ENCODE peak calls at places on chromosomes 12 and 14, in ten cellular contexts. One of them, this sample, is unnamed.

GRCh38 chr12:121765573-121765972 is 27.9 kb downstream of the RHOF start:
- DNase-seq in DND-41: no peak
- DNase-seq in fibroblast of lung: peak; percentile 94
- DNase-seq in CD8-positive, alpha-beta T cell: no peak
- DNase-seq in right lobe of liver: no peak
- DNase-seq in mesendoderm: peak; percentile 85
- DNase-seq in adrenal gland: no peak
- DNase-seq in tibial artery: no peak
- DNase-seq in right atrium auricular region: no peak
- DNase-seq in PC-9: no peak
- DNase-seq in this sample: no peak

GRCh38 chr12:26434299-26434915 is 239.0 kb downstream of the SSPN start:
- DNase-seq in adrenal gland: peak; percentile 36
- DNase-seq in tibial artery: no peak
- DNase-seq in right lobe of liver: no peak
- DNase-seq in CD8-positive, alpha-beta T cell: no peak
- DNase-seq in mesendoderm: peak; percentile 80
- DNase-seq in fibroblast of lung: peak; percentile 46
- DNase-seq in PC-9: peak; percentile 55
- DNase-seq in DND-41: no peak
- DNase-seq in right atrium auricular region: no peak
- DNase-seq in this sample: no peak

GRCh38 chr12:2301531-2302461 is 249.0 kb downstream of the CACNA1C start:
- DNase-seq in PC-9: no peak
- DNase-seq in tibial artery: peak; percentile 57
- DNase-seq in adrenal gland: peak; percentile 67
- DNase-seq in right lobe of liver: no peak
- DNase-seq in fibroblast of lung: peak; percentile 73
- DNase-seq in CD8-positive, alpha-beta T cell: no peak
- DNase-seq in DND-41: no peak
- DNase-seq in mesendoderm: no peak
- DNase-seq in right atrium auricular region: no peak
- DNase-seq in this sample: peak; percentile 46

GRCh38 chr14:32075636-32076277 is 1.3 kb upstream of the ARHGAP5 start:
- DNase-seq in PC-9: no peak
- DNase-seq in tibial artery: peak; percentile 59
- DNase-seq in right lobe of liver: peak; percentile 73
- DNase-seq in adrenal gland: peak; percentile 43
- DNase-seq in DND-41: no peak
- DNase-seq in mesendoderm: peak; percentile 29
- DNase-seq in fibroblast of lung: peak; percentile 21
- DNase-seq in right atrium auricular region: peak; percentile 58
- DNase-seq in CD8-positive, alpha-beta T cell: peak; percentile 49
- DNase-seq in this sample: no peak

GRCh38 chr12:122079532-122080081 is 1.1 kb downstream of the MLXIP start:
- DNase-seq in DND-41: peak; percentile 57
- DNase-seq in CD8-positive, alpha-beta T cell: peak; percentile 27
- DNase-seq in adrenal gland: no peak
- DNase-seq in PC-9: no peak
- DNase-seq in fibroblast of lung: no peak
- DNase-seq in right atrium auricular region: no peak
- DNase-seq in tibial artery: no peak
- DNase-seq in right lobe of liver: no peak
- DNase-seq in mesendoderm: peak; percentile 67
- DNase-seq in this sample: no peak

GRCh38 chr14:102530828-102531478 is 21.4 kb upstream of the ANKRD9 start:
- DNase-seq in PC-9: peak; percentile 55
- DNase-seq in DND-41: no peak
- DNase-seq in right atrium auricular region: no peak
- DNase-seq in fibroblast of lung: no peak
- DNase-seq in adrenal gland: no peak
- DNase-seq in right lobe of liver: no peak
- DNase-seq in CD8-positive, alpha-beta T cell: no peak
- DNase-seq in tibial artery: no peak
- DNase-seq in mesendoderm: no peak
- DNase-seq in this sample: no peak

GRCh38 chr12:49961993-49962764 is 507 bp downstream of the AQP5 start:
- DNase-seq in adrenal gland: no peak
- DNase-seq in right atrium auricular region: no peak
- DNase-seq in mesendoderm: no peak
- DNase-seq in CD8-positive, alpha-beta T cell: no peak
- DNase-seq in PC-9: no peak
- DNase-seq in tibial artery: no peak
- DNase-seq in fibroblast of lung: no peak
- DNase-seq in DND-41: no peak
- DNase-seq in right lobe of liver: peak; percentile 35
- DNase-seq in this sample: no peak

GRCh38 chr14:104677506-104678332 is 11.7 kb upstream of the INF2 start:
- DNase-seq in DND-41: peak; percentile 90
- DNase-seq in tibial artery: peak; percentile 82
- DNase-seq in fibroblast of lung: peak; percentile 89
- DNase-seq in adrenal gland: peak; percentile 82
- DNase-seq in mesendoderm: peak; percentile 95
- DNase-seq in CD8-positive, alpha-beta T cell: peak; percentile 65
- DNase-seq in right atrium auricular region: no peak
- DNase-seq in right lobe of liver: peak; percentile 80
- DNase-seq in PC-9: peak; percentile 66
- DNase-seq in this sample: no peak

GRCh38 chr12:131862084-131862441 is 32.4 kb upstream of the ULK1 start:
- DNase-seq in right atrium auricular region: no peak
- DNase-seq in right lobe of liver: no peak
- DNase-seq in tibial artery: no peak
- DNase-seq in CD8-positive, alpha-beta T cell: no peak
- DNase-seq in DND-41: no peak
- DNase-seq in fibroblast of lung: no peak
- DNase-seq in mesendoderm: no peak
- DNase-seq in PC-9: no peak
- DNase-seq in adrenal gland: no peak
- DNase-seq in this sample: no peak

GRCh38 chr12:131864469-131864868 is 30.0 kb upstream of the ULK1 start:
- DNase-seq in adrenal gland: no peak
- DNase-seq in mesendoderm: no peak
- DNase-seq in tibial artery: no peak
- DNase-seq in right atrium auricular region: no peak
- DNase-seq in PC-9: no peak
- DNase-seq in fibroblast of lung: no peak
- DNase-seq in CD8-positive, alpha-beta T cell: no peak
- DNase-seq in right lobe of liver: no peak
- DNase-seq in DND-41: no peak
- DNase-seq in this sample: no peak

GRCh38 chr12:131862600-131862993 is 31.8 kb upstream of the ULK1 start:
- DNase-seq in adrenal gland: no peak
- DNase-seq in CD8-positive, alpha-beta T cell: no peak
- DNase-seq in fibroblast of lung: no peak
- DNase-seq in right atrium auricular region: no peak
- DNase-seq in PC-9: no peak
- DNase-seq in tibial artery: no peak
- DNase-seq in right lobe of liver: no peak
- DNase-seq in DND-41: no peak
- DNase-seq in mesendoderm: no peak
- DNase-seq in this sample: no peak

GRCh38 chr12:131863711-131864396 is 30.6 kb upstream of the ULK1 start:
- DNase-seq in right atrium auricular region: no peak
- DNase-seq in tibial artery: no peak
- DNase-seq in DND-41: no peak
- DNase-seq in right lobe of liver: no peak
- DNase-seq in adrenal gland: no peak
- DNase-seq in mesendoderm: peak; percentile 48
- DNase-seq in PC-9: no peak
- DNase-seq in fibroblast of lung: no peak
- DNase-seq in CD8-positive, alpha-beta T cell: no peak
- DNase-seq in this sample: no peak

DNA sequence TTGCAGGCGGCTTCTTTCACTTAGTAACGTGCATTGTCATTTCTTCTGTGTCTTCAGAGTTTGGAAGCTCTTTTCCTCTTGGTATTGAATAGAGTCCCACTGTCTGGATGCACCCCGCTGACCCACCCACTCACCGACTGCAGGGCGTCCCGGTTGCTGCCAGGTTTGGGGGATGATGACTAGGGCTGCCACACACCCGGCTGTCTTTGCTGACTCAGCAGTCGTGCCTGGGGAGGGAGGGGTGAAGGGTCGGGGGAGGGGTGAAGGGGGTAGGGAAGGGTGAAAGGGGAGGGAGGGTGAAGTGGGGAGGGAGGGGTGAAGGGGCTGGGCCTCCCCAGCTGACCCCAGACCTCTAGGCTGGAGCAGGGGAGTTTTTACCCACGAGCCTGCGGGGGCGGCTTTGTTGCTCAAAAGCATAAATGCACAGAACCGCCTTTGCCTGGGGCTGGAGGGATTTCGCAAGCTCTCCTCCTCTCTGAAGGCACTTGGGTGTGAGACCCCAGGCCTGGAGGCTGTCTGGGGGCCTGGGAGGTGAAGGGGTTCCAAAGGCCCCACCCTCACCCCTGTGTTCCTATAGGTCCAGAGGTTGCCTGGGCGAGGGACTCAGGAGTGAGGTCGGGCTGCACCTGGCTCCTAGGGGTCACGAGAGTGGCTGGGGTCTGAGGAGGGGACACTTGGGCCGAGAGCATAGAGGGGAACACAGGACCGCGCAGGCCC is 31.3 kb upstream of the ULK1 start:
- DNase-seq in PC-9: no peak
- DNase-seq in tibial artery: no peak
- DNase-seq in right atrium auricular region: no peak
- DNase-seq in right lobe of liver: no peak
- DNase-seq in CD8-positive, alpha-beta T cell: no peak
- DNase-seq in mesendoderm: no peak
- DNase-seq in fibroblast of lung: peak; percentile 26
- DNase-seq in DND-41: no peak
- DNase-seq in adrenal gland: no peak
- DNase-seq in this sample: no peak
- H3K4me1 ChIP-seq in PC-9: peaks cover 67% of the 10 kb centered on the region
- H3K4me1 ChIP-seq in tibial artery: no peaks in the 10 kb centered on the region
- H3K4me1 ChIP-seq in right atrium auricular region: no peaks in the 10 kb centered on the region
- H3K4me1 ChIP-seq in right lobe of liver: peaks cover 34% of the 10 kb centered on the region
- H3K4me1 ChIP-seq in CD8-positive, alpha-beta T cell: no peaks in the 10 kb centered on the region
- H3K4me1 ChIP-seq in mesendoderm: peaks cover 3% of the 10 kb centered on the region
- H3K4me1 ChIP-seq in fibroblast of lung: peaks cover 3% of the 10 kb centered on the region
- H3K4me1 ChIP-seq in DND-41: no peaks in the 10 kb centered on the region
- H3K4me1 ChIP-seq in adrenal gland: no peaks in the 10 kb centered on the region
- H3K4me1 ChIP-seq in this sample: no peaks in the 10 kb centered on the region

GRCh38 chr12:46197876-46198275 is 71.0 kb downstream of the SLC38A1 start:
- DNase-seq in mesendoderm: no peak
- DNase-seq in adrenal gland: no peak
- DNase-seq in PC-9: no peak
- DNase-seq in CD8-positive, alpha-beta T cell: no peak
- DNase-seq in fibroblast of lung: peak; percentile 29
- DNase-seq in right lobe of liver: no peak
- DNase-seq in right atrium auricular region: no peak
- DNase-seq in DND-41: no peak
- DNase-seq in tibial artery: no peak
- DNase-seq in this sample: no peak

GRCh38 chr12:46201284-46201789 is 67.5 kb downstream of the SLC38A1 start:
- DNase-seq in right atrium auricular region: no peak
- DNase-seq in right lobe of liver: no peak
- DNase-seq in CD8-positive, alpha-beta T cell: no peak
- DNase-seq in mesendoderm: no peak
- DNase-seq in fibroblast of lung: no peak
- DNase-seq in tibial artery: no peak
- DNase-seq in PC-9: no peak
- DNase-seq in DND-41: no peak
- DNase-seq in adrenal gland: no peak
- DNase-seq in this sample: no peak

GRCh38 chr12:46198913-46199312 is 69.9 kb downstream of the SLC38A1 start:
- DNase-seq in DND-41: peak; percentile 77
- DNase-seq in CD8-positive, alpha-beta T cell: no peak
- DNase-seq in mesendoderm: no peak
- DNase-seq in adrenal gland: no peak
- DNase-seq in right atrium auricular region: no peak
- DNase-seq in fibroblast of lung: no peak
- DNase-seq in tibial artery: no peak
- DNase-seq in right lobe of liver: no peak
- DNase-seq in PC-9: no peak
- DNase-seq in this sample: no peak

GRCh38 chr12:46205293-46205692 is 63.5 kb downstream of the SLC38A1 start:
- DNase-seq in fibroblast of lung: no peak
- DNase-seq in right lobe of liver: no peak
- DNase-seq in adrenal gland: no peak
- DNase-seq in DND-41: no peak
- DNase-seq in tibial artery: no peak
- DNase-seq in CD8-positive, alpha-beta T cell: no peak
- DNase-seq in mesendoderm: no peak
- DNase-seq in right atrium auricular region: no peak
- DNase-seq in PC-9: no peak
- DNase-seq in this sample: no peak

GRCh38 chr12:46200551-46200950 is 68.3 kb downstream of the SLC38A1 start:
- DNase-seq in tibial artery: no peak
- DNase-seq in CD8-positive, alpha-beta T cell: no peak
- DNase-seq in right atrium auricular region: no peak
- DNase-seq in DND-41: no peak
- DNase-seq in mesendoderm: no peak
- DNase-seq in right lobe of liver: no peak
- DNase-seq in PC-9: no peak
- DNase-seq in fibroblast of lung: no peak
- DNase-seq in adrenal gland: no peak
- DNase-seq in this sample: no peak
- H3K27ac ChIP-seq in tibial artery: no peak overlapping the region
- H3K27ac ChIP-seq in CD8-positive, alpha-beta T cell: no peak overlapping the region
- H3K27ac ChIP-seq in right atrium auricular region: no peak overlapping the region
- H3K27ac ChIP-seq in DND-41: no peak overlapping the region
- H3K27ac ChIP-seq in mesendoderm: no peak overlapping the region
- H3K27ac ChIP-seq in right lobe of liver: no peak overlapping the region
- H3K27ac ChIP-seq in PC-9: no peak overlapping the region
- H3K27ac ChIP-seq in fibroblast of lung: no peak overlapping the region
- H3K27ac ChIP-seq in adrenal gland: no peak overlapping the region
- H3K27ac ChIP-seq in this sample: no peak overlapping the region

GRCh38 chr12:57872362-57872761 is 25.8 kb upstream of the CTDSP2 start:
- DNase-seq in right atrium auricular region: no peak
- DNase-seq in mesendoderm: no peak
- DNase-seq in fibroblast of lung: no peak
- DNase-seq in PC-9: no peak
- DNase-seq in DND-41: no peak
- DNase-seq in adrenal gland: no peak
- DNase-seq in CD8-positive, alpha-beta T cell: no peak
- DNase-seq in right lobe of liver: no peak
- DNase-seq in tibial artery: no peak
- DNase-seq in this sample: no peak

GRCh38 chr12:57866308-57867019 is 19.9 kb upstream of the CTDSP2 start:
- DNase-seq in PC-9: no peak
- DNase-seq in right lobe of liver: no peak
- DNase-seq in adrenal gland: no peak
- DNase-seq in DND-41: no peak
- DNase-seq in tibial artery: no peak
- DNase-seq in CD8-positive, alpha-beta T cell: no peak
- DNase-seq in right atrium auricular region: no peak
- DNase-seq in fibroblast of lung: no peak
- DNase-seq in mesendoderm: no peak
- DNase-seq in this sample: no peak

GRCh38 chr12:57868211-57868610 is 21.7 kb upstream of the CTDSP2 start:
- DNase-seq in adrenal gland: no peak
- DNase-seq in PC-9: no peak
- DNase-seq in right lobe of liver: no peak
- DNase-seq in DND-41: no peak
- DNase-seq in mesendoderm: no peak
- DNase-seq in tibial artery: no peak
- DNase-seq in right atrium auricular region: no peak
- DNase-seq in CD8-positive, alpha-beta T cell: no peak
- DNase-seq in fibroblast of lung: no peak
- DNase-seq in this sample: no peak

GRCh38 chr12:57869919-57870318 is 23.4 kb upstream of the CTDSP2 start:
- DNase-seq in right atrium auricular region: no peak
- DNase-seq in DND-41: no peak
- DNase-seq in mesendoderm: no peak
- DNase-seq in tibial artery: no peak
- DNase-seq in right lobe of liver: no peak
- DNase-seq in PC-9: no peak
- DNase-seq in CD8-positive, alpha-beta T cell: no peak
- DNase-seq in fibroblast of lung: no peak
- DNase-seq in adrenal gland: no peak
- DNase-seq in this sample: no peak

GRCh38 chr12:57868870-57869609 is 22.5 kb upstream of the CTDSP2 start:
- DNase-seq in DND-41: no peak
- DNase-seq in CD8-positive, alpha-beta T cell: no peak
- DNase-seq in adrenal gland: no peak
- DNase-seq in right lobe of liver: no peak
- DNase-seq in tibial artery: peak; percentile 58
- DNase-seq in PC-9: no peak
- DNase-seq in mesendoderm: no peak
- DNase-seq in right atrium auricular region: peak; percentile 78
- DNase-seq in fibroblast of lung: no peak
- DNase-seq in this sample: no peak
- H3K4me3 ChIP-seq in DND-41: no peak overlapping the region
- H3K4me3 ChIP-seq in CD8-positive, alpha-beta T cell: no peak overlapping the region
- H3K4me3 ChIP-seq in adrenal gland: no peak overlapping the region
- H3K4me3 ChIP-seq in right lobe of liver: no peak overlapping the region
- H3K4me3 ChIP-seq in tibial artery: no peak overlapping the region
- H3K4me3 ChIP-seq in PC-9: no peak overlapping the region
- H3K4me3 ChIP-seq in mesendoderm: no peak overlapping the region
- H3K4me3 ChIP-seq in right atrium auricular region: no peak overlapping the region
- H3K4me3 ChIP-seq in fibroblast of lung: no peak overlapping the region
- H3K4me3 ChIP-seq in this sample: peak overlapping the region; percentile 19

DNA sequence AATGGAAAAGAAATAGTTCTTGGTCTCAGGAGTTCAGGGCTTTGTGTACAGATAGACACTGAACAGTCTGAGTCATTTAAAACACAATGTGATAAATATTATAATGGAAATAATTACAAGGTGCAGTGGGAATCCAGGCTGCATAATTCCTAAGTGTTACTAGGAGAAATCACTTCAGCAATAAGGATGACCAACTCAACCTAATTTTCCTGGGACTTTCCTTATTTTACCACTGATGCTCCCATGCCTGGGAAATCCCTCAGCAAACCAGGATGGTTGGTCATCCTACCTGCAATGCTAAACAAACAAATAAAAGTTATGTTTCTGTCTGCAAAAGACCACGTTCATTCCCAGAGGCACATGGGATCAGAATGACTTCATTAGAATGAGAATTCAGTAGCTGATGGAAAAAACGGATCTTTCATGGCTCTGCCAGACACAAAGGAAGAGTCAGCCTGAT is 130.8 kb upstream of the RAP1B start:
- DNase-seq in right atrium auricular region: no peak
- DNase-seq in tibial artery: no peak
- DNase-seq in adrenal gland: no peak
- DNase-seq in mesendoderm: no peak
- DNase-seq in fibroblast of lung: peak; percentile 80
- DNase-seq in CD8-positive, alpha-beta T cell: no peak
- DNase-seq in PC-9: no peak
- DNase-seq in DND-41: no peak
- DNase-seq in right lobe of liver: no peak
- DNase-seq in this sample: no peak
- H3K4me1 ChIP-seq in right atrium auricular region: no peaks in the 10 kb centered on the region
- H3K4me1 ChIP-seq in tibial artery: peaks cover 46% of the 10 kb centered on the region
- H3K4me1 ChIP-seq in adrenal gland: no peaks in the 10 kb centered on the region
- H3K4me1 ChIP-seq in mesendoderm: no peaks in the 10 kb centered on the region
- H3K4me1 ChIP-seq in fibroblast of lung: no peaks in the 10 kb centered on the region
- H3K4me1 ChIP-seq in CD8-positive, alpha-beta T cell: peaks cover 20% of the 10 kb centered on the region
- H3K4me1 ChIP-seq in PC-9: peaks cover 6% of the 10 kb centered on the region
- H3K4me1 ChIP-seq in DND-41: peaks cover 22% of the 10 kb centered on the region
- H3K4me1 ChIP-seq in right lobe of liver: no peaks in the 10 kb centered on the region
- H3K4me1 ChIP-seq in this sample: peaks cover 8% of the 10 kb centered on the region